ENCODE peak calls at places on chromosome 11, in ten cellular contexts. D is aorta; G is esophagus mucosa; P is stimulated activated memory B cell treated with anti-CD40 and anti-IgM and Interleukin-4, amounts not matched to agents 10 μg/mL and 1 μg/mL and 100 μg/mL, for 72 hours; K is stimulated activated naive CD8-positive, alpha-beta T cell treated with anti-CD3 and anti-CD28 coated beads, Interleukin-15, Interleukin-2, amounts not matched to agents 100 U/mL and 50 U/mL, for 24 hours; X is HepG2; B is naive thymus-derived CD8-positive, alpha-beta T cell; C is CD4-positive, CD25-positive, alpha-beta regulatory T cell; L is right cardiac atrium; O is psoas muscle. W is an unnamed sample.

GRCh38 chr11:65834202-65834601 is 439 bp downstream of the SNX32 start:
- ATAC-seq in K (no peak), P (no peak), C (no peak), G (no peak), O (no peak), B (no peak), X (no peak), D (peak), L (no peak), W (no peak)

GRCh38 chr11:46987183-46987582 is 50.6 kb downstream of the CSTPP1 start:
- ATAC-seq in D (no peak), G (peak), C (no peak), B (no peak), K (no peak), P (no peak), O (no peak), X (no peak), L (no peak), W (no peak)

GRCh38 chr11:112000703-112001102 is 24.5 kb upstream of the DLAT start:
- ATAC-seq in B (no peak), D (no peak), G (no peak), K (no peak), C (no peak), X (no peak), O (no peak), P (no peak), L (no peak), W (no peak)

GRCh38 chr11:10387209-10388083 is 67.6 kb upstream of the AMPD3 start:
- ATAC-seq in X (no peak), O (peak), L (peak), B (no peak), P (peak), K (no peak), C (no peak), G (peak), D (peak), W (peak)

GRCh38 chr11:67160872-67161783 is 42.1 kb downstream of the KDM2A start:
- ATAC-seq in B (no peak), D (no peak), P (no peak), X (peak), C (peak), O (no peak), G (no peak), L (no peak), K (peak), W (no peak)

GRCh38 chr11:13694115-13694514 is 25.6 kb downstream of the FAR1 start:
- ATAC-seq in D (no peak), K (no peak), X (no peak), B (no peak), G (no peak), C (no peak), P (no peak), L (no peak), O (no peak), W (no peak)

GRCh38 chr11:123219066-123219697 is 24.1 kb upstream of the CLMP start:
- ATAC-seq in D (no peak), O (no peak), P (no peak), X (peak), L (no peak), K (no peak), G (no peak), C (no peak), B (no peak), W (peak)

GRCh38 chr11:748007-748359 is 719 bp downstream of the TALDO1 start:
- ATAC-seq in D (peak), K (no peak), O (peak), X (peak), L (peak), P (peak), G (peak), C (no peak), B (no peak), W (no peak)

GRCh38 chr11:65459552-65459951 is 37.0 kb downstream of the NEAT1 start:
- ATAC-seq in X (no peak), G (peak), O (no peak), D (no peak), C (no peak), P (no peak), L (no peak), K (no peak), B (no peak), W (no peak)

GRCh38 chr11:7595016-7595869 is 78.1 kb downstream of the CYB5R2 start:
- ATAC-seq in G (peak), O (no peak), D (peak), B (no peak), K (no peak), L (peak), C (no peak), X (no peak), P (no peak), W (peak)

GRCh38 chr11:1968454-1968995 is 21.4 kb downstream of the MRPL23 start:
- ATAC-seq in O (peak), D (no peak), X (peak), P (no peak), G (peak), B (no peak), C (no peak), L (peak), K (no peak), W (peak)

GRCh38 chr11:1862588-1863351 is 9.9 kb downstream of the LSP1 start:
- ATAC-seq in D (peak), P (no peak), L (no peak), C (no peak), G (peak), B (no peak), O (peak), K (no peak), X (no peak), W (peak)

GRCh38 chr11:129386795-129387390 is 11.2 kb downstream of the BARX2 start:
- ATAC-seq in X (no peak), L (peak), O (no peak), K (no peak), C (no peak), P (no peak), D (no peak), B (no peak), G (no peak), W (no peak)

GRCh38 chr11:10285148-10285802 is 8.7 kb downstream of the SBF2 start:
- ATAC-seq in P (no peak), L (no peak), G (no peak), C (no peak), X (peak), K (no peak), O (no peak), D (no peak), B (no peak), W (no peak)

GRCh38 chr11:10623797-10624761 is 55.6 kb upstream of the LYVE1 start:
- ATAC-seq in X (peak), B (no peak), P (no peak), D (peak), K (no peak), C (no peak), O (peak), G (no peak), L (no peak), W (peak)

GRCh38 chr11:75576445-75577049 is 14.5 kb downstream of the SERPINH1 start:
- ATAC-seq in B (no peak), L (peak), C (peak), K (peak), O (no peak), X (peak), G (peak), P (peak), D (peak), W (peak)

GRCh38 chr11:119990306-119991021 is 147.4 kb downstream of the TRIM29 start:
- ATAC-seq in D (peak), G (peak), C (no peak), O (no peak), B (no peak), X (no peak), L (peak), K (no peak), P (no peak), W (no peak)

GRCh38 chr11:100837294-100837693 is 150.2 kb downstream of the ARHGAP42 start:
- ATAC-seq in C (no peak), G (no peak), X (no peak), P (no peak), D (no peak), K (no peak), O (no peak), L (no peak), B (no peak), W (no peak)

GRCh38 chr11:128334311-128335044 is 252.9 kb downstream of the ETS1 start:
- ATAC-seq in P (no peak), D (peak), G (peak), L (peak), B (no peak), K (no peak), O (peak), C (no peak), X (peak), W (peak)

W was measured in gastroesophageal sphincter.